ENCODE peak calls at places on chromosomes 1 and 21, in four cellular contexts. D is tibial nerve, Y is upper lobe of right lung, Z is uterus. R is an unnamed sample.

GRCh38 chr1:151133339-151133761 is 13.1 kb downstream of the SEMA6C start:
- DNase-seq in Y (no peak), Z (peak), D (no peak), R (no peak)

GRCh38 chr1:3067671-3068399 is 1.2 kb upstream of the PRDM16 start:
- DNase-seq in D (no peak), Z (no peak), Y (peak), R (no peak)

GRCh38 chr1:201383647-201384405 is 6.3 kb upstream of the TNNT2 start:
- DNase-seq in D (no peak), Z (no peak), Y (no peak), R (no peak)

GRCh38 chr1:222107975-222108374 is 366.1 kb upstream of the DUSP10 start:
- DNase-seq in Y (no peak), D (no peak), Z (no peak), R (no peak)

GRCh38 chr1:66207484-66207883 is 326.5 kb upstream of the SGIP1 start:
- DNase-seq in Y (no peak), Z (no peak), D (no peak), R (no peak)

GRCh38 chr21:36079010-36079649 is 9.3 kb downstream of the CBR1 start:
- DNase-seq in D (peak), Y (peak), Z (no peak), R (peak)

GRCh38 chr1:234533975-234534876 is 55.2 kb upstream of the TARBP1 start:
- DNase-seq in Z (peak), D (peak), Y (peak), R (no peak)

GRCh38 chr1:75985827-75986226 is 53.6 kb upstream of the ASB17 start:
- DNase-seq in D (no peak), Y (no peak), Z (no peak), R (no peak)

GRCh38 chr1:212458817-212459216 is 26.1 kb downstream of the NENF start:
- DNase-seq in D (no peak), Y (no peak), Z (no peak), R (no peak)

GRCh38 chr1:221138516-221138915 is 259.3 kb downstream of the HLX start:
- DNase-seq in Y (no peak), Z (no peak), D (no peak), R (no peak)

GRCh38 chr1:5746611-5747427 is 245.4 kb downstream of the NPHP4 start:
- DNase-seq in D (no peak), Z (no peak), Y (peak), R (no peak)

GRCh38 chr1:36494971-36495370 is 12.3 kb upstream of the CSF3R start:
- DNase-seq in Z (no peak), Y (no peak), D (no peak), R (no peak)

GRCh38 chr1:77687519-77687906 is 5.1 kb upstream of the ZZZ3 start:
- DNase-seq in Y (peak), Z (no peak), D (no peak), R (no peak)

GRCh38 chr1:109804660-109805059 is 40.9 kb upstream of the EPS8L3 start:
- DNase-seq in Z (no peak), Y (peak), D (no peak), R (no peak)

GRCh38 chr1:166283600-166283999 is 116.8 kb upstream of the FAM78B start:
- DNase-seq in Z (no peak), Y (no peak), D (no peak), R (no peak)

GRCh38 chr1:16164821-16165364 is 9.0 kb upstream of the EPHA2 start:
- DNase-seq in D (no peak), Y (no peak), Z (no peak), R (no peak)

GRCh38 chr1:169644298-169644697 is 14.4 kb upstream of the SELP start:
- DNase-seq in D (no peak), Y (no peak), Z (no peak), R (no peak)

GRCh38 chr1:9542425-9542824 is 3.2 kb downstream of the SLC25A33 start:
- DNase-seq in Y (no peak), D (no peak), Z (no peak), R (no peak)

GRCh38 chr1:173508541-173508940 is 31.4 kb downstream of the PRDX6 start:
- DNase-seq in Z (no peak), D (no peak), Y (no peak), R (no peak)

GRCh38 chr1:81867235-81867634 is 66.5 kb downstream of the ADGRL2 start:
- DNase-seq in D (no peak), Y (no peak), Z (no peak), R (no peak)

GRCh38 chr1:177944673-177945014 is 25.2 kb downstream of the SEC16B start:
- DNase-seq in Z (peak), Y (no peak), D (no peak), R (no peak)
- H3K27ac ChIP-seq in Z (peak), Y (no peak), D (no peak), R (no peak)

DNA sequence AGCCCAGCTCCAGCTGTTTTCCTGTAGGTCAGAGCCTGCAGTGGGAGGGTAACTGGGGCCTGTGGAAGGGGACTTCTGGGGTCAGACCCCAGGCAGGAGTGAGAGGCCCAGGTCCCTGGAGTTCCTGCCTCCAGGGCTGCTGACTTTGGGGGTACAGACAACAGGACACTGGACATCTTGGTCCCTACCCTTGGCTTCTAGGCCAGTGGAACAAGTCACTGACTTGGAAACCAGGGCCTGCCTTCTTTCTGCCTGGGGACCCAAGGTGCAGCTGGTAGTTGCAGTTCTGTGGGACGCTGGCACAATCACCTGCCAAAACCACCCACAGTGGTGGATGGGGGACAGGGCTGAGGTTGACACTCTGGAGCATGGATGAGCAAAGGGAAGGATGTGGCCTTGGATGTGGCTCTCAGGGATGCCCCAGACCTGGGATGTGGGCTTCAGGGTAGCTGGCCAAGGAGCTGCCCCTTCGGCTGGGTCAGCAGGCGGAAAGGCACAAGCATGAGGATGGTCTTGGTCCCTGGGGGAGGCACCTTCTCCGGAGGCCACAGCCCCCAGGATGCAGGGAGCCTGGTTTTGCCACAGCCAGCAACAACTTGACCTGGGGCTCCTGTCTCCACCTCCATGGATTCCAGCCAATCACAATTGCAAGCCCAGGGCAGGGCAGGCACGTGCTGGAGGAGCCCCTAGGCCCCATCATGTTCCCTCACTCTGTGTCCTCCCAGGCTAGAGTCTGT is 5.8 kb downstream of the JMJD4 start:
- DNase-seq in D (no peak), Z (peak), Y (no peak), R (no peak)
- H3K27ac ChIP-seq in D (peak), Z (peak), Y (peak), R (peak)

DNA sequence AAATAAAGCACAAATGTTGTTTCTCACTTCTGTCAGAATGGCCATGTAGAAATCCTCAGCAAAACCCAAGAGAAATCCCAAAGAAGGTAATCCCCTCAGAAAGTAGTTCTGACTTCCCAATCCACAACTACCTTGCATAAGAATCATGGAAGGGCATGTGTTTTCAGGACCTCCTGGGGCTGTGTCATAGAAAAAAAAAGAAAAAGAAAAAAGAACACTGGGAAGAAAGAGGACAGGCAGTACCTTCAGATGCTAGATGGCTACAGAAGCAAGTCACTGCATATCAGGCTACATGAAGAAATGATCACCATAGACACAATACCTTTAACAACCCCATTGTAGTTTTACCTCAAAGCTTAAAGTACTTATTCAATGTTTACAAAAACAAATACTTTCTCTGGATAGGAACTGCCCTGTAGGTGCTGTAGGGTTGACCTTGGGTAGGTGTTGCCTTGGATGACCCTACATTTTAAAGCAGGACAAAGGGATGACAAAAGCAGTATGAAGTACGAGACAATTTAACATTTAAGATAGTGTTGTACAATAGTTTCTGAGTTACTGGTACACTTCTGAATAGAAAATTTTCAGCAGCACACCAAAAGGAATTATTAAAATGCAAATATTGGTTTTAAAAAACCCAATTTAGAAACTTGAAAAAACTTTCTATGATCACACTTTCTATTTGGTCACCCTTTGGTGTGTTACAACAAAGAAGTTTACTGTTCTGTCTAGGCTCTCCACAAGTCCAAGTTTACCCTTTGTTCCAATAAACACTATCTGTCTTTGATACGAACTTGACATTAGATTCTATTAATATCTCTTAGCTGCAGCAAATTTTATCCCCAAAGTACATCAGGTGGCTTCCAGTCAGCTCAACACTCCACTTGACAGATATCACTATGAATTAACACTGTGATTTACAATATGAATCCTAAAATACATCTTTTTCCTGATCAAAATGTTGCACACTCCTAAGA is 5.0 kb downstream of the TRIT1 start:
- DNase-seq in D (no peak), Y (no peak), Z (no peak), R (no peak)
- H3K27ac ChIP-seq in D (peak), Y (no peak), Z (no peak), R (no peak)

GRCh38 chr1:92762355-92762754 is 22.6 kb downstream of the EVI5 start:
- DNase-seq in D (no peak), Z (no peak), Y (no peak), R (no peak)
- H3K27ac ChIP-seq in D (no peak), Z (no peak), Y (no peak), R (no peak)

GRCh38 chr1:119815361-119815760 is 4.1 kb upstream of the REG4 start:
- DNase-seq in D (no peak), Z (no peak), Y (no peak), R (no peak)

GRCh38 chr1:119811428-119811827 is at the start of gene REG4:
- DNase-seq in Y (no peak), Z (no peak), D (no peak), R (no peak)

GRCh38 chr1:119811985-119812557 is 811 bp upstream of the REG4 start:
- DNase-seq in D (no peak), Y (no peak), Z (no peak), R (no peak)

GRCh38 chr1:119816407-119816806 is 5.1 kb upstream of the REG4 start:
- DNase-seq in D (no peak), Z (no peak), Y (no peak), R (no peak)

GRCh38 chr1:119814288-119814687 is 3.0 kb upstream of the REG4 start:
- DNase-seq in Z (no peak), Y (no peak), D (no peak), R (no peak)
- H3K27ac ChIP-seq in Z (no peak), Y (no peak), D (no peak), R (no peak)

GRCh38 chr1:27130798-27131197 is 24.1 kb downstream of the SLC9A1 start:
- DNase-seq in Y (peak), Z (no peak), D (no peak), R (no peak)
- H3K27ac ChIP-seq in Y (no peak), Z (no peak), D (no peak), R (no peak)

R was measured in CD4-positive, alpha-beta T cell.